ENCODE peak calls at places on chromosomes 2 and 18, in five cellular contexts. One of them, this sample, is unnamed.

GRCh38 chr18:12299862-12300261 is 8.2 kb upstream of the TUBB6 start:
- DNase-seq in mesenchymal stem cell: no peak
- DNase-seq in body of pancreas: no peak
- DNase-seq in tibial nerve: no peak
- DNase-seq in pancreas: no peak
- DNase-seq in this sample: no peak

GRCh38 chr2:203533696-203534471 is 1.2 kb downstream of the RAPH1 start:
- DNase-seq in mesenchymal stem cell: peak; percentile 78
- DNase-seq in body of pancreas: no peak
- DNase-seq in tibial nerve: no peak
- DNase-seq in pancreas: no peak
- DNase-seq in this sample: peak; percentile 56

GRCh38 chr18:35182151-35182550 is 58.7 kb upstream of the ZNF397 start:
- DNase-seq in mesenchymal stem cell: no peak
- DNase-seq in body of pancreas: no peak
- DNase-seq in tibial nerve: no peak
- DNase-seq in pancreas: no peak
- DNase-seq in this sample: no peak

GRCh38 chr2:142300517-142300916 is 169.7 kb upstream of the LRP1B start:
- DNase-seq in mesenchymal stem cell: no peak
- DNase-seq in body of pancreas: no peak
- DNase-seq in tibial nerve: no peak
- DNase-seq in pancreas: no peak
- DNase-seq in this sample: no peak

GRCh38 chr2:17166506-17166905 is 351.7 kb downstream of the RAD51AP2 start:
- DNase-seq in mesenchymal stem cell: peak; percentile 59
- DNase-seq in body of pancreas: no peak
- DNase-seq in tibial nerve: no peak
- DNase-seq in pancreas: no peak
- DNase-seq in this sample: no peak

GRCh38 chr2:231168460-231169139 is 29.8 kb upstream of the ARMC9 start:
- DNase-seq in mesenchymal stem cell: no peak
- DNase-seq in body of pancreas: no peak
- DNase-seq in tibial nerve: no peak
- DNase-seq in pancreas: no peak
- DNase-seq in this sample: no peak

GRCh38 chr2:151306621-151307020 is 17.2 kb upstream of the NMI start:
- DNase-seq in mesenchymal stem cell: peak; percentile 54
- DNase-seq in body of pancreas: no peak
- DNase-seq in tibial nerve: no peak
- DNase-seq in pancreas: no peak
- DNase-seq in this sample: peak; percentile 24

GRCh38 chr2:174588463-174588862 is 9.1 kb downstream of the WIPF1 start:
- DNase-seq in mesenchymal stem cell: no peak
- DNase-seq in body of pancreas: no peak
- DNase-seq in tibial nerve: no peak
- DNase-seq in pancreas: no peak
- DNase-seq in this sample: no peak

GRCh38 chr2:40210968-40211353 is 240.9 kb downstream of the SLC8A1 start:
- DNase-seq in mesenchymal stem cell: no peak
- DNase-seq in body of pancreas: no peak
- DNase-seq in tibial nerve: no peak
- DNase-seq in pancreas: no peak
- DNase-seq in this sample: no peak

GRCh38 chr2:43280994-43281393 is 54.6 kb upstream of the ZFP36L2 start:
- DNase-seq in mesenchymal stem cell: no peak
- DNase-seq in body of pancreas: no peak
- DNase-seq in tibial nerve: no peak
- DNase-seq in pancreas: no peak
- DNase-seq in this sample: no peak

GRCh38 chr2:74763962-74764428 is 69.9 kb upstream of the HK2 start:
- DNase-seq in mesenchymal stem cell: peak; percentile 13
- DNase-seq in body of pancreas: no peak
- DNase-seq in tibial nerve: no peak
- DNase-seq in pancreas: no peak
- DNase-seq in this sample: no peak

GRCh38 chr2:44979581-44979980 is 29.7 kb downstream of the SIX2 start:
- DNase-seq in mesenchymal stem cell: no peak
- DNase-seq in body of pancreas: no peak
- DNase-seq in tibial nerve: no peak
- DNase-seq in pancreas: no peak
- DNase-seq in this sample: no peak

GRCh38 chr2:132620115-132620514 is 49.9 kb downstream of the LYPD1 start:
- DNase-seq in mesenchymal stem cell: peak; percentile 7
- DNase-seq in body of pancreas: peak; percentile 26
- DNase-seq in tibial nerve: no peak
- DNase-seq in pancreas: no peak
- DNase-seq in this sample: no peak

GRCh38 chr2:217367464-217367863 is 507.6 kb upstream of the TNP1 start:
- DNase-seq in mesenchymal stem cell: no peak
- DNase-seq in body of pancreas: no peak
- DNase-seq in tibial nerve: no peak
- DNase-seq in pancreas: no peak
- DNase-seq in this sample: peak; percentile 63

GRCh38 chr2:24466871-24467870 is 23.9 kb upstream of the NCOA1 start:
- DNase-seq in mesenchymal stem cell: no peak
- DNase-seq in body of pancreas: no peak
- DNase-seq in tibial nerve: no peak
- DNase-seq in pancreas: no peak
- DNase-seq in this sample: no peak

GRCh38 chr2:8236391-8236790 is 445.5 kb upstream of the ID2 start:
- DNase-seq in mesenchymal stem cell: no peak
- DNase-seq in body of pancreas: no peak
- DNase-seq in tibial nerve: no peak
- DNase-seq in pancreas: no peak
- DNase-seq in this sample: no peak

GRCh38 chr2:124333789-124334188 is 308.7 kb downstream of the CNTNAP5 start:
- DNase-seq in mesenchymal stem cell: no peak
- DNase-seq in body of pancreas: no peak
- DNase-seq in tibial nerve: no peak
- DNase-seq in pancreas: no peak
- DNase-seq in this sample: no peak

GRCh38 chr2:9473985-9474360 is 378 bp upstream of the IAH1 start:
- DNase-seq in mesenchymal stem cell: no peak
- DNase-seq in body of pancreas: peak; percentile 55
- DNase-seq in tibial nerve: no peak
- DNase-seq in pancreas: peak; percentile 60
- DNase-seq in this sample: no peak

GRCh38 chr2:112877423-112877822 is 33.5 kb upstream of the IL37 start:
- DNase-seq in mesenchymal stem cell: no peak
- DNase-seq in body of pancreas: no peak
- DNase-seq in tibial nerve: no peak
- DNase-seq in pancreas: no peak
- DNase-seq in this sample: peak; percentile 100

GRCh38 chr2:61658841-61659780 is 121.0 kb upstream of the XPO1 start:
- DNase-seq in mesenchymal stem cell: peak; percentile 60
- DNase-seq in body of pancreas: peak; percentile 61
- DNase-seq in tibial nerve: no peak
- DNase-seq in pancreas: no peak
- DNase-seq in this sample: no peak

GRCh38 chr2:10266133-10266620 is 36.5 kb upstream of the HPCAL1 start:
- DNase-seq in mesenchymal stem cell: no peak
- DNase-seq in body of pancreas: no peak
- DNase-seq in tibial nerve: no peak
- DNase-seq in pancreas: no peak
- DNase-seq in this sample: no peak

GRCh38 chr18:31555971-31556747 is 35.5 kb upstream of the TTR start:
- DNase-seq in mesenchymal stem cell: peak; percentile 76
- DNase-seq in body of pancreas: peak; percentile 55
- DNase-seq in tibial nerve: no peak
- DNase-seq in pancreas: no peak
- DNase-seq in this sample: peak; percentile 60

GRCh38 chr18:8998481-8999217 is 103.8 kb upstream of the NDUFV2 start:
- DNase-seq in mesenchymal stem cell: no peak
- DNase-seq in body of pancreas: no peak
- DNase-seq in tibial nerve: no peak
- DNase-seq in pancreas: no peak
- DNase-seq in this sample: no peak

GRCh38 chr2:239345251-239345650 is 55.6 kb downstream of the HDAC4 start:
- DNase-seq in mesenchymal stem cell: no peak
- DNase-seq in body of pancreas: no peak
- DNase-seq in tibial nerve: no peak
- DNase-seq in pancreas: no peak
- DNase-seq in this sample: no peak

GRCh38 chr18:50665519-50665918 is 105.6 kb downstream of the MAPK4 start:
- DNase-seq in mesenchymal stem cell: no peak
- DNase-seq in body of pancreas: no peak
- DNase-seq in tibial nerve: no peak
- DNase-seq in pancreas: no peak
- DNase-seq in this sample: no peak

DNA sequence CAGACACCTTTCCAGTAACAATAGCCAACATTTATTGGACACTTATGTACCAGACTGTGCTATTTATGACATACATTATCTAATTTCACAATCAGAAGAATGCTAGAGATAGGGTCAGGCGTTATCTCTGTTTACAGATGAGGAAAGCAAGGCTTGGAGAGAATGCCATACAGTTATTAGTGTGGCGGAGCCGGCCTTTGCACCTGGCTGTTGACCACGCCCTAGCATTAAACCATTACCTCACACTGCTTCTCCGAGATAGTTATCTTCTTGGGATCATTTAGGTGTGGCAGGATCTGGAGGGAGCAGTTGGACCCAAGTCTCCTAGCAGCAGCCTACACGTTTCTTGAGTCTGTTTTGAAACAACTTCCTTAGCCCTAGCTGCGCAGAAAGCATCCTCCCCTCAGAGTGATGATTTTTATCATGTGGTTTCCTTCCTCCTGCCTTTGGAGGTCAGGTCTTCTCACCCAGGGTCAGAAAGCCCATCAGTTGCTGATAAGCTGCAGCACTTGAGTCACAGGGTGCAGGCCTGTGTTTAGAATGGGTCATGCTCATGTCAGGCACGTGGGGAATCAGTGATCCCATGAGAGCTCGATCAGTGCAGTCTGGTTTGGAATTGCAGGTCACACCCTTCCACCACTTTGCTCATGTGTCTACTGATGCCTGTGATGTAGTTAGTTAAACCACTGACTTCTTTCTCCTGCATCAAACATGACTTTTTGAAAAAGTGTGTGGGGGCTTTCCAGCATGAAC is 118.2 kb downstream of the SPTBN1 start:
- DNase-seq in mesenchymal stem cell: peak; percentile 65
- DNase-seq in body of pancreas: no peak
- DNase-seq in tibial nerve: no peak
- DNase-seq in pancreas: no peak
- DNase-seq in this sample: peak; percentile 82
- H3K4me1 ChIP-seq in mesenchymal stem cell: peaks cover 29% of the 10 kb centered on the region
- H3K4me1 ChIP-seq in body of pancreas: peaks cover 100% of the 10 kb centered on the region
- H3K4me1 ChIP-seq in tibial nerve: peaks cover 10% of the 10 kb centered on the region
- H3K4me1 ChIP-seq in pancreas: peaks cover 100% of the 10 kb centered on the region
- H3K4me1 ChIP-seq in this sample: peaks cover 76% of the 10 kb centered on the region

DNA sequence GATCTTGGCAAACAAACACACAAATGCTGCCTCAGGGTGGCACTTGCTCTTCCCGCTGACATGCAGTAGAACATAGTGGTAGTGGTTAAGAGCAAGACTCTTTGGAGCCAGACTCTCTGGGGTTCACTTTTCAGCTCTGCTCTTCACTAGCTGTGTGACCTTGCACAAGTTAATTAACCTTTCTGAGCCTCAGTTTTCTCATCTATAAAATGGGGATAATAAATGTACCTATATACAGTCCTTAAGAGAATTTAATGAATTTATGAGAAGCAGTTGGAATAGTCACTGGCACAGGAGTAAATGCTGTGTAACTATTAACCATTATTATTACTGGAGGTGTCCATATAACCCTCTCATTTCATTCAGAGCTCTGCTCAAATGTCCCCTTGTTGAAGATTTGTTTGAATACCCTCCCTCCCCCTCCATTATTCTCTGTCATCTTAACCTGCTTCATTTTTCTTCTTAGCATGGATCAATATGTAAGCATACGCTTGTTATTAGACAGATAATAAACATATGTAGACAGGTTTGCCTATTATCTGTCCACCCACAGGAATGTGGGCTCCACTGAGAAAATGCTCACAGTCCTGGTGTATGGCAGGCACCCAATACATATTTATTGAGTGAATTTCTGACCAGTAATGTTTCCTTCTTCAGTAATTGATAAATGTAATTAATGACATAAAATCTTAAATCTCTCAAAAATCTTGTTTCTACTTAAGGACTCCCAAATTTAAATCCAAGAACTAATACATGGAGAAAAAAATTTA is 64.5 kb downstream of the TSPYL6 start:
- DNase-seq in mesenchymal stem cell: no peak
- DNase-seq in body of pancreas: no peak
- DNase-seq in tibial nerve: no peak
- DNase-seq in pancreas: no peak
- DNase-seq in this sample: no peak
- H3K4me1 ChIP-seq in mesenchymal stem cell: no peaks in the 10 kb centered on the region
- H3K4me1 ChIP-seq in body of pancreas: no peaks in the 10 kb centered on the region
- H3K4me1 ChIP-seq in tibial nerve: no peaks in the 10 kb centered on the region
- H3K4me1 ChIP-seq in pancreas: no peaks in the 10 kb centered on the region
- H3K4me1 ChIP-seq in this sample: no peaks in the 10 kb centered on the region

DNA sequence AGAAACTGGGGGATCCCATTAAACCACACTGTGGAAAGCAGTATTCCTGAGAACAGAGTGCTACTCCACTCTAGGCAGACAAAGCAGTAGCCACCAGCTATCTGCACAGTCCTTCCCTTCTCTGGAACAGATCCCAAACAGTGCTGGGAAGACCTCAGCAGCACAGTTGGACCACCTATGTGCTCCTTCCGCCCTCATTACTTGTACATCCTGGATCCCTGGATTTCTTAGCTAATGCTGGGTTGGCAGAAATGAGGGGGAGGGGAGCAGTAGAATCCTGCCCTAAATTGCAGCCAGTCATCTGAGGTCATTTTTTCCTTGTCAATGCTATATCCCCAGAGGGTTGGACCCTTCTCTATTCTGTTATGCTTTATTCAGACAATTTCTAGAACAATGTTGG is 13.8 kb upstream of the MALT1 start:
- DNase-seq in mesenchymal stem cell: no peak
- DNase-seq in body of pancreas: no peak
- DNase-seq in tibial nerve: no peak
- DNase-seq in pancreas: no peak
- DNase-seq in this sample: no peak
- H3K4me1 ChIP-seq in mesenchymal stem cell: no peaks in the 10 kb centered on the region
- H3K4me1 ChIP-seq in body of pancreas: no peaks in the 10 kb centered on the region
- H3K4me1 ChIP-seq in tibial nerve: no peaks in the 10 kb centered on the region
- H3K4me1 ChIP-seq in pancreas: no peaks in the 10 kb centered on the region
- H3K4me1 ChIP-seq in this sample: peaks cover 12% of the 10 kb centered on the region

DNA sequence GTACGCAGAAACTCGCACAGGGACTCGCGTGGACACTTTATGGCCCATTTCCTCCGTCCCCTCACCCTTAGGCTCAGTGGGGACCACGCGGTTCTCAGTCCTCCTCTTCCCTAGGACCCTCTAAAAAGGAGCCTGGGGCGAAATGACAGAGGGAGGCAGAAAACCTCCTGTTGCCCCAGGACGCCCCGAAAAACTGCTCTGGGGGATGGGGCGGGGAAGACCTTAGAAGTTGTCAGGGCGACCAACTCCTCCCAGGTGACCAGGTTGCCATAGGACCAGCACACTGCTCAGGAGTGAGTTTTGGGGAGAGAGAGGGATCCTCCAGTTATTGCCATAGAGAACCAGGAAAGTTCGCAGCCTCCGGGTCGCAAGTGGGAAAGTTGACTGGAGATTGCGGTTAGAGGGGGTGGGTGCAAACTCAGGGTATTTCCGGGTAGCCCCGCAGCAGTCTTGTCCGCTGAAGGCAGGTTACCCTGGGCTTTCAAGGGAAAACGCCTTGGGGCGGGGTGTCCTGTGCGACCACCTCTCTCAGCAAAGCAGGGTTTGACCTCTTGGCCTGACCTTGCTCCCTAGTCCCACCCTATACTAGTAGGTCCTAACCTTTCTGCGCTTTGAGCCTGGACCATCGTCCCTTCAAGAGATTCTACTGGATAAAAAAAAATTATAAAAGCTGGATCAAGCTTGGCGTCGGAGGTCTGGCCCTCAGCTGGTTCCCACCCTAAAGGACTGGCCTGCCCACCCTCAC is 7.8 kb upstream of the PAX3 start:
- DNase-seq in mesenchymal stem cell: no peak
- DNase-seq in body of pancreas: no peak
- DNase-seq in tibial nerve: no peak
- DNase-seq in pancreas: no peak
- DNase-seq in this sample: no peak
- H3K4me1 ChIP-seq in mesenchymal stem cell: peaks cover 17% of the 10 kb centered on the region
- H3K4me1 ChIP-seq in body of pancreas: peaks cover 33% of the 10 kb centered on the region
- H3K4me1 ChIP-seq in tibial nerve: no peaks in the 10 kb centered on the region
- H3K4me1 ChIP-seq in pancreas: peaks cover 16% of the 10 kb centered on the region
- H3K4me1 ChIP-seq in this sample: no peaks in the 10 kb centered on the region